ENCODE peak calls at places on chromosome 19, in four cellular contexts. Q is AG04450, H is uterus, S is upper lobe of right lung. O is an unnamed sample.

GRCh38 chr19:51799311-51799997 is 4.5 kb downstream of the FPR3 start:
- DNase-seq in Q (peak; percentile 76), S (peak; percentile 76), H (peak; percentile 78), O (peak; percentile 84)

GRCh38 chr19:7888145-7888825 is at the start of gene LRRC8E:
- DNase-seq in S (peak; percentile 90), Q (no peak), H (no peak), O (no peak)

GRCh38 chr19:15562861-15563260 is 52.2 kb upstream of the CYP4F8 start:
- DNase-seq in H (no peak), Q (peak; percentile 11), S (no peak), O (no peak)

GRCh38 chr19:14562660-14563589 is 8.9 kb downstream of the NDUFB7 start:
- DNase-seq in H (no peak), Q (no peak), S (no peak), O (no peak)

GRCh38 chr19:39372047-39372802 is 18.7 kb downstream of the PAF1 start:
- DNase-seq in S (peak; percentile 74), Q (peak; percentile 79), H (peak; percentile 84), O (peak; percentile 52)

GRCh38 chr19:18153555-18154134 is 682 bp downstream of the PIK3R2 start:
- DNase-seq in S (no peak), H (no peak), Q (no peak), O (no peak)

GRCh38 chr19:29806098-29806866 is 5.5 kb upstream of the CCNE1 start:
- DNase-seq in H (no peak), Q (no peak), S (no peak), O (peak; percentile 12)

GRCh38 chr19:48123907-48124675 is 13.5 kb upstream of the PLA2G4C start:
- DNase-seq in Q (peak; percentile 15), S (no peak), H (no peak), O (no peak)

GRCh38 chr19:19627716-19628498 is at the start of gene LPAR2:
- DNase-seq in Q (no peak), H (no peak), S (peak; percentile 85), O (no peak)

GRCh38 chr19:30228726-30229523 is 143.3 kb upstream of the ZNF536 start:
- DNase-seq in H (no peak), Q (no peak), S (no peak), O (no peak)

GRCh38 chr19:19656451-19657396 is 6.8 kb downstream of the ATP13A1 start:
- DNase-seq in Q (no peak), H (no peak), S (no peak), O (no peak)

GRCh38 chr19:2887391-2887914 is 13.3 kb upstream of the ZNF57 start:
- DNase-seq in S (no peak), H (no peak), Q (peak; percentile 27), O (peak; percentile 17)

GRCh38 chr19:33368074-33368864 is 5.2 kb upstream of the CEBPG start:
- DNase-seq in Q (no peak), H (no peak), S (no peak), O (no peak)

GRCh38 chr19:13095934-13096890 is 6.4 kb downstream of the LYL1 start:
- DNase-seq in S (no peak), H (peak; percentile 51), Q (no peak), O (no peak)

GRCh38 chr19:38455031-38455430 is 21.5 kb downstream of the RYR1 start:
- DNase-seq in S (no peak), Q (no peak), H (no peak), O (no peak)

GRCh38 chr19:40231544-40232424 is 5.3 kb upstream of the CCNP start:
- DNase-seq in S (no peak), Q (no peak), H (no peak), O (no peak)

GRCh38 chr19:18844806-18845329 is 13.1 kb downstream of the UPF1 start:
- DNase-seq in S (no peak), Q (no peak), H (no peak), O (no peak)

GRCh38 chr19:13872695-13873389 is 4.1 kb upstream of the NANOS3 start:
- DNase-seq in S (no peak), Q (no peak), H (no peak), O (no peak)

GRCh38 chr19:41296323-41296935 is 13.5 kb upstream of the CCDC97 start:
- DNase-seq in H (no peak), S (no peak), Q (no peak), O (no peak)

GRCh38 chr19:18683955-18684641 is 618 bp downstream of the CRTC1 start:
- DNase-seq in H (no peak), Q (no peak), S (no peak), O (no peak)

GRCh38 chr19:19562665-19563347 is 24.7 kb downstream of the CILP2 start:
- DNase-seq in S (no peak), Q (no peak), H (no peak), O (no peak)

GRCh38 chr19:6590458-6591319 is at the start of gene CD70:
- DNase-seq in H (no peak), Q (no peak), S (no peak), O (no peak)

GRCh38 chr19:46924874-46925547 is 64.2 kb downstream of the ARHGAP35 start:
- DNase-seq in S (no peak), Q (no peak), H (no peak), O (no peak)
- H3K4me3 ChIP-seq in S (no peak overlapping the region), Q (no peak overlapping the region), H (no peak overlapping the region), O (no peak overlapping the region)

DNA sequence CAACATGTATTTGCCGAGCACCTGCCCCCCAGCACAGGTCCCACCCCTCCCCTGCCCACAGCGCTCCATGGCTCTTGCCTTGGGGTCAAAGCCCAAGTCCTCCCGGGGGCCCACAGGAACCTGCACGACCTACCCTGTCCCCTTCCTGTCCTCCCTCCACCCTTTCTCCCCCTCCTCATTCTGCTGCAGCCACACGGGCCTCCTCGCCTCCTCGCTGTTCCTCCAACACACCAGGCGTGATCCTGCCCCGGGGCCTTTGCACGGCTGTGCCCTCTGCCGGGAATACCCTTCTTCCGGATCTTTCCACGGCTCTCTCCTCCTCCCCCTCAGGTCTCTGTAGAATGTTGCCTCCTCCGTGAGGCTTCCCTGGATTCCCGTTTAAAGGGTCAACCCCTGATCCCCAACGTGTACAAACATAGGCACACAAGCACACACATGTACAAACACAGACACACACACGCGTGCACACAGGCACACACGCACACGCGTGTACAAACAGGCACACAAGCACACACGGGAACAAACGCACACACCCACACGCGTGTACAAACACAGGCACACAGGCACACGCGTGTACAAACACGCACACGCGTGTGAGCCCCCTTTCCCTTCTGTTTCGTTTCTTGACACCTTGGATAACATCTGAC is 2.8 kb downstream of the MADCAM1 start:
- DNase-seq in Q (no peak), H (no peak), S (no peak), O (no peak)
- TF ChIP-seq CTCF in Q (no peak), H (no peak), S (no peak), O (no peak)

GRCh38 chr19:50722248-50723013 is 733 bp upstream of the CLEC11A start:
- DNase-seq in Q (no peak), H (no peak), S (no peak), O (no peak)
- H3K4me3 ChIP-seq in Q (peak overlapping the region; percentile 83), H (peak overlapping the region; percentile 66), S (peak overlapping the region; percentile 64), O (no peak overlapping the region)

GRCh38 chr19:35231956-35232746 is 3.6 kb upstream of the FAM187B start:
- DNase-seq in Q (no peak), H (no peak), S (peak; percentile 46), O (no peak)

GRCh38 chr19:35240322-35240721 is 8.5 kb upstream of the LSR start:
- DNase-seq in S (no peak), Q (no peak), H (no peak), O (no peak)

GRCh38 chr19:35241417-35241816 is 7.4 kb upstream of the LSR start:
- DNase-seq in H (no peak), S (no peak), Q (no peak), O (no peak)

GRCh38 chr19:35232912-35233311 is 4.4 kb upstream of the FAM187B start:
- DNase-seq in Q (no peak), S (no peak), H (no peak), O (no peak)

GRCh38 chr19:35236638-35237400 is 8.3 kb upstream of the FAM187B start:
- DNase-seq in Q (no peak), S (no peak), H (no peak), O (no peak)
- TF ChIP-seq CTCF in Q (no peak), S (peak; percentile 24), H (no peak), O (no peak)

DNA sequence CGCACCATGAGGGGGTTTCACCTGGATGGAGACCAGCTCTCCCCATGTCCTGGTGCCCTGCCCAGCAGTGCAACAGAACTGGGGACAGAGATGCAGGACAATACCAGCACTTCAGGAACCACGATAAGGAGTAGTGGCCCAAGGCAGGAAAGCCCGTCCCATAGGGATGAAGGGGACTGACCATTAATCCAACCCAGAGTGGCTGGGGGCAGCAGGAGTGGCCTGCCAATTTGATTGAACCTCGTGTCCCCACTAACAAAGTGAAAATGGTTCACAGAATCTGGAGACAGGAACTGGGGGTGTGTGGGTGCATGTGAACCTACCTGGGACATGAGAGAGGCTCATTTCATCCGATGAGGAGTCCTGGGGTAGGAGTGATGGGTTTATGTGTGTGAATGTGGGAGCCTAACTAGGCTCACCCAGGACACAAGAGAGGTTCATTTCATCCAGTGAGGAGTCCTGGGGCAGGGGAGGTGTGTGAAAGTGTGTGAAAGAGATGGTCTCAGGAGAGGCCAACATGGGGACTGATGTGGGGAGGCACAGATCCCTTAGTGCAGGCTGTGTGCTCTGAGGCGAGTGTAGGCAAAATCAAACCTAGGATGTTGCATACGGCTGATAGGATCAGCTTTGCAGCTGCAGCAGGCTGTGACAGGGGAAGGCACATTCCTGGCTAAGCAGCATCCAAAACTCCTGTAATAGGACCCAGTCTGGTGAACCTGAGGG is 98.2 kb downstream of the ZNF429 start:
- DNase-seq in S (no peak), Q (no peak), H (no peak), O (no peak)
- H3K4me3 ChIP-seq in S (peak overlapping the region; percentile 48), Q (no peak overlapping the region), H (peak overlapping the region; percentile 42), O (no peak overlapping the region)

GRCh38 chr19:35077411-35078223 is 36.1 kb downstream of the HPN start:
- DNase-seq in S (no peak), Q (no peak), H (no peak), O (no peak)

GRCh38 chr19:35076657-35077056 is 35.1 kb downstream of the HPN start:
- DNase-seq in S (no peak), H (no peak), Q (no peak), O (no peak)

GRCh38 chr19:35074426-35075201 is 33.1 kb downstream of the HPN start:
- DNase-seq in S (no peak), H (no peak), Q (no peak), O (no peak)

GRCh38 chr19:35075202-35076025 is 33.9 kb downstream of the HPN start:
- DNase-seq in H (no peak), S (no peak), Q (no peak), O (no peak)

DNA sequence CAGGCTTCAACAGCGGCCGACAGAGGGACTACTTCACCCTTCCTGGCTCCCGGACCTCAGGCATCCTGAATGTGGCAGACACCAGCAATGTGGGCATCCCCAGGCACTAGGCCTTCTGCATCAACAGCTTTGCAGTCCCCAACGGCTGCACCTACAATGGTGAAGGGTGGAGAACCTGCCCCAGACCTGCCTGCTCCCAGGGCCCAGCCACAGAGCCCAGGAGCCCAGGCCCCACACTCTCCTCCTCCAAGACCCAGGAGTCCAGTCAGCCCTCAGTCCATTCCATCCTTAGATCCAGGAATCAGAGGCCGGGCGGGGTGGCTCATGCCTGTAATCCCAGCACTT is 34.5 kb downstream of the HPN start:
- DNase-seq in H (no peak), Q (no peak), S (no peak), O (no peak)
- TF ChIP-seq CTCF in H (no peak), Q (no peak), S (no peak), O (no peak)

O was measured in retinal pigment epithelial cell.